ENCODE peak calls at places on chromosomes 6 and 20, in nine cellular contexts. C is Panc1, Q is transverse colon, T is vagina, F is HepG2, O is breast epithelium, W is prostate gland, S is HCT116, J is GM23338. Y is an unnamed sample.

GRCh38 chr20:14313621-14314020 is 23.8 kb downstream of the FLRT3 start:
- DNase-seq in C (no peak), Q (no peak), T (no peak), F (no peak), O (no peak), W (no peak), S (no peak), J (no peak), Y (no peak)

GRCh38 chr6:91781946-91782345 is 1195.1 kb upstream of the MAP3K7 start:
- DNase-seq in C (no peak), Q (no peak), T (no peak), F (no peak), O (no peak), W (no peak), S (no peak), J (no peak), Y (no peak)

GRCh38 chr6:6943411-6943810 is 164.3 kb upstream of the RREB1 start:
- DNase-seq in C (no peak), Q (no peak), T (no peak), F (no peak), O (no peak), W (no peak), S (no peak), J (no peak), Y (no peak)

GRCh38 chr6:15288856-15289255 is 43.0 kb downstream of the JARID2 start:
- DNase-seq in C (no peak), Q (no peak), T (no peak), F (no peak), O (no peak), W (no peak), S (no peak), J (no peak), Y (no peak)

GRCh38 chr20:47929368-47930115 is 144.3 kb upstream of the SULF2 start:
- DNase-seq in C (no peak), Q (no peak), T (no peak), F (no peak), O (no peak), W (no peak), S (peak; percentile 41), J (no peak), Y (no peak)

GRCh38 chr20:47297746-47298145 is 58.8 kb downstream of the ZMYND8 start:
- DNase-seq in C (no peak), Q (no peak), T (no peak), F (no peak), O (no peak), W (no peak), S (no peak), J (no peak), Y (no peak)

GRCh38 chr20:33835773-33836172 is 24.6 kb downstream of the CHMP4B start:
- DNase-seq in C (no peak), Q (peak; percentile 53), T (no peak), F (no peak), O (no peak), W (no peak), S (no peak), J (no peak), Y (no peak)

GRCh38 chr20:61185181-61185580 is 66.9 kb upstream of the CDH4 start:
- DNase-seq in C (no peak), Q (no peak), T (no peak), F (no peak), O (no peak), W (no peak), S (no peak), J (no peak), Y (no peak)

GRCh38 chr6:106666290-106667021 is 37.1 kb downstream of the QRSL1 start:
- DNase-seq in C (no peak), Q (peak; percentile 20), T (no peak), F (no peak), O (no peak), W (no peak), S (no peak), J (peak; percentile 72), Y (peak; percentile 31)

GRCh38 chr6:153032255-153032882 is 29.9 kb upstream of the MTRF1L start:
- DNase-seq in C (no peak), Q (no peak), T (no peak), F (peak; percentile 22), O (no peak), W (no peak), S (peak; percentile 27), J (peak; percentile 44), Y (no peak)

GRCh38 chr6:12288844-12289654 is 1.1 kb upstream of the EDN1 start:
- DNase-seq in C (peak; percentile 73), Q (peak; percentile 76), T (no peak), F (peak; percentile 18), O (peak; percentile 48), W (peak; percentile 62), S (peak; percentile 62), J (peak; percentile 91), Y (peak; percentile 70)

GRCh38 chr6:69729870-69730449 is 66.8 kb downstream of the LMBRD1 start:
- DNase-seq in C (peak; percentile 4), Q (no peak), T (no peak), F (no peak), O (no peak), W (no peak), S (no peak), J (no peak), Y (no peak)

GRCh38 chr20:35129647-35130069 is 17.5 kb downstream of the EDEM2 start:
- DNase-seq in C (peak; percentile 89), Q (no peak), T (no peak), F (peak; percentile 75), O (no peak), W (no peak), S (no peak), J (no peak), Y (no peak)

GRCh38 chr6:30091577-30092381 is 16.2 kb upstream of the RNF39 start:
- DNase-seq in C (no peak), Q (peak; percentile 64), T (no peak), F (peak; percentile 30), O (peak; percentile 56), W (no peak), S (peak; percentile 85), J (no peak), Y (no peak)

GRCh38 chr6:7731289-7731688 is 5.4 kb downstream of the BMP6 start:
- DNase-seq in C (no peak), Q (no peak), T (no peak), F (no peak), O (no peak), W (no peak), S (no peak), J (no peak), Y (no peak)

GRCh38 chr6:72564231-72564630 is 57.6 kb upstream of the KCNQ5 start:
- DNase-seq in C (no peak), Q (no peak), T (no peak), F (no peak), O (no peak), W (no peak), S (no peak), J (no peak), Y (no peak)

GRCh38 chr20:41135187-41135887 is 2.0 kb upstream of the PLCG1 start:
- DNase-seq in C (no peak), Q (peak; percentile 60), T (no peak), F (peak; percentile 70), O (peak; percentile 41), W (peak; percentile 35), S (peak; percentile 32), J (peak; percentile 85), Y (peak; percentile 35)
- H3K27me3 ChIP-seq in C (no peaks in the 10 kb centered on the region), Q (no peaks in the 10 kb centered on the region), T (no peaks in the 10 kb centered on the region), F (no peaks in the 10 kb centered on the region), O (no peaks in the 10 kb centered on the region), W (no peaks in the 10 kb centered on the region), S (no peaks in the 10 kb centered on the region), J (peaks cover 5% of the 10 kb centered on the region), Y (peaks cover 6% of the 10 kb centered on the region)

GRCh38 chr6:129598244-129599187 is 111.5 kb downstream of the ARHGAP18 start:
- DNase-seq in C (peak; percentile 63), Q (no peak), T (no peak), F (peak; percentile 67), O (no peak), W (peak; percentile 39), S (peak; percentile 72), J (peak; percentile 80), Y (peak; percentile 22)
- TF ChIP-seq POLR2AphosphoS5 in C (no peak), Q (no peak), T (no peak), F (no peak), O (no peak), W (peak; percentile 31), S (no peak), J (no peak), Y (no peak)

GRCh38 chr6:138310294-138310693 is 67.4 kb upstream of the SMIM28 start:
- DNase-seq in C (no peak), Q (no peak), T (no peak), F (no peak), O (no peak), W (no peak), S (no peak), J (no peak), Y (no peak)

GRCh38 chr6:138307816-138308727 is 69.6 kb upstream of the SMIM28 start:
- DNase-seq in C (no peak), Q (peak; percentile 42), T (no peak), F (peak; percentile 13), O (no peak), W (peak; percentile 76), S (no peak), J (peak; percentile 28), Y (no peak)

GRCh38 chr6:138307352-138307751 is 70.4 kb upstream of the SMIM28 start:
- DNase-seq in C (no peak), Q (no peak), T (no peak), F (no peak), O (peak; percentile 30), W (peak; percentile 81), S (no peak), J (no peak), Y (no peak)

GRCh38 chr6:138309695-138310094 is 68.0 kb upstream of the SMIM28 start:
- DNase-seq in C (no peak), Q (no peak), T (no peak), F (no peak), O (no peak), W (no peak), S (no peak), J (no peak), Y (no peak)

DNA sequence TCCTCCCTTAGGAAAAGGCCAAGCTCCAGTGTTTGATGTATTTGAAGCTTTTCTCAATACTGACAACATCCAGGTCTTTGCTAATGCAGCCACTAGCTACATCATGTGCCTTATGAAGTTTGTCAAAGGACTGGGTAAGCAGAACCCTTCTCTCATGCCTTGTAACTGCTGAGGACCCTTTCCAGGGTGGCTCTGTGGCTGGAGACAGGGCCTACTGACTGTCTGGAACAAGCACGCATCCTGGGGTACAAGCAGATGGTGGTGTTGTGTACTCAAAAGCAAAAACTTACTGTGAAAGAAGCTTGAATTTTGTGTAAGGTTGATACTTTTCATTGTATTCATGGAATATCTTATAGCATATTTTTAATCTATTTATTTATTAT is 69.0 kb upstream of the SMIM28 start:
- DNase-seq in C (no peak), Q (no peak), T (no peak), F (no peak), O (no peak), W (no peak), S (no peak), J (no peak), Y (no peak)
- H3K4me3 ChIP-seq in C (no peak overlapping the region), Q (no peak overlapping the region), T (no peak overlapping the region), F (no peak overlapping the region), O (no peak overlapping the region), W (no peak overlapping the region), S (no peak overlapping the region), J (no peak overlapping the region), Y (no peak overlapping the region)

DNA sequence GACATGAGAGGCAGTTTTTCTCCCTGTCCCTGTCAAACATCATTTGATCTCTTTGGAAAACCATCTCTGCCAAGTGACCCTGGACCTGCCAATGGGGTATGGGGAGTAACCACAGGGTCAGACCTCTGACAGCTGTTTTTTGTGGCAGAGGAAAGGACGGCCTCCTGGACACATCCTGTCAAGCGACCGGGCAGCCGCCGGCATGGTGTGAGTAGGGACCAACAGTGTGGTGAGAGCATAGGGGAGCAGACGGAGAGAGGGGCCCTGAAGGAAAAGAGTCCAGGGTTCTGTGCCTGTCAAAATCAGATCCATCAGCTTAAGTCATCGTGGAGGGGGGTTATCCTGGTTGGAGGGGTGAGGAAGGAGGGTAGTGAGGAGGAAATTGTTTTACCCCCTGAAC is 10.1 kb downstream of the DNTTIP1 start:
- DNase-seq in C (no peak), Q (no peak), T (no peak), F (no peak), O (no peak), W (no peak), S (no peak), J (no peak), Y (no peak)
- H3K27me3 ChIP-seq in C (no peaks in the 10 kb centered on the region), Q (no peaks in the 10 kb centered on the region), T (no peaks in the 10 kb centered on the region), F (no peaks in the 10 kb centered on the region), O (no peaks in the 10 kb centered on the region), W (no peaks in the 10 kb centered on the region), S (no peaks in the 10 kb centered on the region), J (no peaks in the 10 kb centered on the region), Y (no peaks in the 10 kb centered on the region)